ENCODE peak calls at places on chromosomes 4 and X, in four cellular contexts. D, P, I and F are unnamed samples. For H3K4me1, the result is how much of the 10 kb centered on the place peaks cover.

GRCh38 chrX:64205441-64205734 is at the start of gene AMER1:
- DNase-seq in D (peak), P (no peak), I (no peak), F (no peak)

GRCh38 chrX:115190636-115191489 is 1.7 kb downstream of the RBMXL3 start:
- DNase-seq in D (no peak), P (no peak), I (no peak), F (no peak)

GRCh38 chr4:102759835-102760644 is 728 bp downstream of the MANBA start:
- DNase-seq in D (peak), P (peak), I (no peak), F (no peak)

GRCh38 chr4:122764808-122765189 is 32.3 kb downstream of the BBS12 start:
- DNase-seq in D (no peak), P (peak), I (no peak), F (no peak)

GRCh38 chrX:20128678-20129077 is 12.0 kb upstream of the MAP7D2 start:
- DNase-seq in D (peak), P (no peak), I (no peak), F (no peak)

GRCh38 chrX:134599173-134599914 is 58.9 kb downstream of the PLAC1 start:
- DNase-seq in D (no peak), P (peak), I (no peak), F (no peak)

GRCh38 chr4:47913858-47914218 is 545 bp downstream of the NFXL1 start:
- DNase-seq in D (peak), P (no peak), I (no peak), F (no peak)

GRCh38 chr4:20493761-20494353 is 206.4 kb upstream of the PACRGL start:
- DNase-seq in D (no peak), P (peak), I (no peak), F (no peak)

GRCh38 chrX:1205681-1206611 is 6.5 kb downstream of the CRLF2 start:
- DNase-seq in D (no peak), P (peak), I (peak), F (peak)

GRCh38 chr4:153224474-153224873 is 20.2 kb downstream of the TRIM2 start:
- DNase-seq in D (no peak), P (no peak), I (no peak), F (no peak)

GRCh38 chr4:15961778-15962510 is 1.0 kb downstream of the FGFBP2 start:
- DNase-seq in D (no peak), P (no peak), I (no peak), F (no peak)

GRCh38 chr4:145736241-145736831 is 56.4 kb downstream of the C4orf51 start:
- DNase-seq in D (peak), P (no peak), I (no peak), F (no peak)

GRCh38 chrX:19772306-19772705 is 115.1 kb downstream of the SH3KBP1 start:
- DNase-seq in D (no peak), P (peak), I (no peak), F (no peak)

GRCh38 chrX:40683245-40683644 is 35.9 kb upstream of the CXorf38 start:
- DNase-seq in D (no peak), P (no peak), I (no peak), F (no peak)

GRCh38 chrX:72367524-72367923 is 61.8 kb upstream of the CITED1 start:
- DNase-seq in D (no peak), P (no peak), I (no peak), F (no peak)

GRCh38 chrX:73561791-73562190 is 1.2 kb upstream of the CHIC1 start:
- DNase-seq in D (no peak), P (peak), I (no peak), F (no peak)

GRCh38 chr4:183637461-183637860 is 21.5 kb downstream of the RWDD4 start:
- DNase-seq in D (no peak), P (no peak), I (no peak), F (no peak)

GRCh38 chrX:131816551-131817136 is 206.5 kb upstream of the STK26 start:
- DNase-seq in D (peak), P (no peak), I (no peak), F (no peak)

GRCh38 chr4:165343353-165344191 is 16.1 kb downstream of the MSMO1 start:
- DNase-seq in D (no peak), P (no peak), I (no peak), F (no peak)

GRCh38 chrX:101377542-101377941 is 8.4 kb downstream of the BTK start:
- DNase-seq in D (no peak), P (no peak), I (no peak), F (no peak)

GRCh38 chr4:163748474-163748873 is 254.0 kb downstream of the TMA16 start:
- DNase-seq in D (no peak), P (no peak), I (no peak), F (no peak)

GRCh38 chr4:87530868-87531267 is 1.7 kb upstream of the SPARCL1 start:
- DNase-seq in D (peak), P (no peak), I (no peak), F (no peak)

GRCh38 chr4:124177647-124178425 is 534.7 kb downstream of the ANKRD50 start:
- DNase-seq in D (no peak), P (peak), I (peak), F (no peak)

GRCh38 chr4:38071801-38072567 is 111.8 kb downstream of the PTTG2 start:
- DNase-seq in D (no peak), P (no peak), I (no peak), F (no peak)

GRCh38 chrX:148265829-148266228 is 234.6 kb upstream of the AFF2 start:
- DNase-seq in D (no peak), P (no peak), I (no peak), F (no peak)

DNA sequence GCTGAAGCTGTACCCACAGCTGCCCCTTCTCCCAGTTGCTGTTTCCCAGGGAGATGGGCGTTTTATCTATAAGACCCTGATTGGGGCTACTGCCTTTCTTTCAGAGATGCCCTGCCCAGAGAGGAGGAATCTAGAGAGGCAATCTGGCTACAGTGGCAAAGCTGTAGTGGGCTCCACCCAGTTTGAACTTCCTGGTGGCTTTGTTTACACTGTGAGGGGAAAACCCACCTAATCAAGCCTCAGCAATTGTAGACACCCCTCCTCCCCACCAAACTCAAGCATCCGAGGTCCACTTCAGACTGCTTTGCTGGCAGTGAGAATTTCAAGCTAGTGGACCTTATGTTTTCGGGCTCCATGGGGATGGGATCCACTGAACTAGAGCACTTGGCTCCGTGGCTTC is 240.4 kb upstream of the AFF2 start:
- DNase-seq in D (no peak), P (no peak), I (no peak), F (no peak)
- H3K4me1 ChIP-seq in D (under half), P (under half), I (under half), F (under half)

DNA sequence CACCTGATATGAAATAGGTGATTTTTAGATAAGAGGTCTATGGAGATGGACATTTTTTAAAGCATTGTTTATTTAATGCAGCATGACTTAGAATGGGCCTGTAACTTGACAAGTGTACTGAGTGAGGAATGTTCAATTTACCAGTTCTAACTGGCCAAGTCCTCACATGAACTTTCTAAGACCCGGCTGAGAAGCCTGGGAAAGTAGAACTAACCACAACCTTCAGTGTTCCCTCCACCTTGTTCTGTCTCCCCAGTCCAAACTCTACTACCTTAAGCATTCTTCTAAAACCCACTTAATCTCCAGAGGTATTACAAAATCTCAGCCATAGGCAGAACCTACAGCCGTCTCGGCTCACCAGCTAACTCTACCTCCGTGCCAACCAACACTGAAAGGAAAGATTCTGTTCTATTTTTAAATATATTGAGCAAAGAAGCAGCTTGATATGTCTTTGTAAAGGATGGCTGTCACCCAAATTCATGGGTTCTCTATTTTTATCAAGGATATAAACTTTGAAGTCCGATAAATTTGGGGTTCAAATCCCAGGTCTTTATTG is 6.8 kb downstream of the PPARGC1A start:
- DNase-seq in D (no peak), P (no peak), I (no peak), F (no peak)
- H3K4me1 ChIP-seq in D (under half), P (under half), I (under half), F (under half)

DNA sequence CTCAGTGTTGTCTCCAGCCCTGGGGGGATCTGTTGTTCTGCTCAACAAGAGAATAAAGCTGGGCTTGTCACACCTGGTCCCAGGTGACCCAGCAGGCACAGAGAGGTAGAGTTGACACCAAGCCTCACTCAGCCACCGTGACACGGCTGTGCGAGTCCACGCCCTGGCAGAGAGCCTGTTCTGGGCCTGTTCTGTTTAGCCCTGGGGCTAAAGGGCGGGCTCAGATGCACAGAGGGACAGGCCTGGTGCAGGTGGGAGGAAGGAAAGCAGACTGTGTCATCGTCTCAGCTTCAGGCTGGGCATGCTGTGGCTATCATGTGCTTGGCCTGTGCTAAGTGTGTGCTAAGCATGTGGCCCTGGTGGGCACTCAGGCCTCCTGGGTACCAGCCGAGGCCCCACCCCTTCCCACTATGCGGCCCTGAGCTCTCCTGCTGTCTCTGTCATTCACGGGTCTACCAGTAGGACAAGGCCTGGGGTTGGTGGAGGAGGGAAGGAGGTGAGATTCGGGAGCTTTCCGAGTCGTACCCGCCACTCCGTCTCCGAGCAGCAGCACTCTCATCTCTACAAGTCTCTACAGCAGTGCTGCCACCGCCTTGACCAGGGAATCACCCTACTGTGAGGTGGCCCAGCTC is 10.8 kb downstream of the WFS1 start:
- DNase-seq in D (peak), P (no peak), I (no peak), F (no peak)
- H3K4me1 ChIP-seq in D (half or more), P (under half), I (under half), F (under half)

DNA sequence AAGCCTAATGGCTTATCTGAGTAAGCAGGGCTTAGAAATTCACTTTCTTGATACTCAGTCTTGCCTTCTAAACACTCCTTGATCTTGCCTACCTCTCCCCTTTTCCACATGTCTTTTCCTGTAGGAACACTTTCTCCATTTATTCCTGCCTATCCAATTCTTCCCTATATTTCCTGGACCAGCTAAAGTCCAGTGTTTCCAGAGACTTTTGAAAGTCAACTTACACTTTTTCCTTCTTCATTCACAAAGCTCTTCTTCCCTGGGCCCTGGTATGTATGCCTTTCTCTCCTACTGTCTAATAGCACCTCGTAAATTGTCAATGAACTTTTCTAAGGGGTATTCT is 20.6 kb downstream of the VSIG4 start:
- DNase-seq in D (no peak), P (no peak), I (no peak), F (no peak)
- H3K4me1 ChIP-seq in D (under half), P (under half), I (under half), F (under half)

GRCh38 chr4:25949166-25949748 is 35.2 kb downstream of the SMIM20 start:
- DNase-seq in D (no peak), P (no peak), I (no peak), F (peak)
- H3K4me1 ChIP-seq in D (under half), P (under half), I (under half), F (under half)

GRCh38 chr4:73376962-73377361 is 27.1 kb upstream of the ALB start:
- DNase-seq in D (no peak), P (no peak), I (no peak), F (no peak)
- H3K4me1 ChIP-seq in D (under half), P (under half), I (under half), F (under half)

DNA sequence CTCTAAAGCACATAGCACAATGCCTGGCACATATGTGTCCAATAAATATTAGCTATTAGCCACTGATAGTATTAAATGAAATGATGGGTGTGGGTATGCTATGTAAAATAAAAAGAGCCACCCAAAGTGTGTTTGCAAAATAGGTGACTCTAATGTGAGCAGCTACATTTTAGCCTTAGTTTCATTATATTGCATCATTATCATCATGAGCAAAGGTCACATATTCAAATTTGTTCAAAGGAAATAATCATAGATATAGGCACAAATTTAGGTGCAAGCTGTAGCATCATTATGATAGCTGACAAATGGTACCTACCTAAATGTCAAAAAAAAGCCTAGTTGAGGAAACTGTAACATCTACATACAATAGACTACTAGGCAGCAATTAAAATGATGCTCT is 373.9 kb upstream of the FGF13 start:
- DNase-seq in D (no peak), P (no peak), I (no peak), F (no peak)
- H3K4me1 ChIP-seq in D (under half), P (under half), I (under half), F (under half)